ENCODE peak calls at places on chromosomes 13 and 19, in six cellular contexts. A, K, V, C, Y and B are unnamed samples.

GRCh38 chr19:44810555-44811447 is 1.9 kb downstream of the BCAM start:
- DNase-seq in A (no peak), K (no peak), V (no peak), C (no peak), Y (no peak), B (no peak)

GRCh38 chr13:27170521-27171243 is 929 bp downstream of the USP12 start:
- DNase-seq in A (peak), K (no peak), V (peak), C (peak), Y (peak), B (peak)

GRCh38 chr13:79328510-79328909 is 77.5 kb downstream of the RBM26 start:
- DNase-seq in A (no peak), K (no peak), V (no peak), C (no peak), Y (no peak), B (no peak)

GRCh38 chr13:114017028-114017630 is 43.3 kb upstream of the C13orf46 start:
- DNase-seq in A (no peak), K (no peak), V (peak), C (no peak), Y (no peak), B (no peak)

GRCh38 chr13:98475521-98475920 is 101.4 kb downstream of the STK24 start:
- DNase-seq in A (peak), K (no peak), V (no peak), C (no peak), Y (no peak), B (no peak)

GRCh38 chr13:64758520-64758919 is 2471.6 kb downstream of the PCDH9 start:
- DNase-seq in A (no peak), K (no peak), V (no peak), C (no peak), Y (no peak), B (no peak)

GRCh38 chr19:15282311-15282705 is 50.0 kb downstream of the BRD4 start:
- DNase-seq in A (no peak), K (no peak), V (no peak), C (no peak), Y (no peak), B (no peak)

GRCh38 chr13:80086304-80086721 is 254.6 kb downstream of the SPRY2 start:
- DNase-seq in A (no peak), K (peak), V (no peak), C (no peak), Y (no peak), B (no peak)